ENCODE peak calls at places on chromosomes 1 and 21, in five cellular contexts. I is prostate gland, K is kidney epithelial cell, J is mucosa of descending colon, Z is BE2C. X is an unnamed sample.

GRCh38 chr1:172342584-172343245 is 77.8 kb upstream of the C1orf105 start:
- DNase-seq in J (no peak), K (no peak), I (no peak), Z (no peak), X (no peak)

GRCh38 chr1:176540428-176540827 is 77.5 kb downstream of the PAPPA2 start:
- DNase-seq in Z (no peak), K (no peak), J (no peak), I (no peak), X (no peak)

GRCh38 chr1:85884372-85885035 is 176.3 kb upstream of the ZNHIT6 start:
- DNase-seq in Z (no peak), K (no peak), J (no peak), I (no peak), X (no peak)

GRCh38 chr1:84360303-84360702 is 38.0 kb upstream of the DNASE2B start:
- DNase-seq in Z (no peak), K (no peak), J (no peak), I (no peak), X (no peak)

GRCh38 chr1:224432141-224432540 is 2.5 kb downstream of the WDR26 start:
- DNase-seq in Z (no peak), I (no peak), K (no peak), J (no peak), X (no peak)

GRCh38 chr1:54158071-54158470 is 5.3 kb upstream of the CDCP2 start:
- DNase-seq in I (no peak), K (no peak), J (no peak), Z (no peak), X (no peak)

GRCh38 chr1:185284533-185285244 is 32.4 kb downstream of the IVNS1ABP start:
- DNase-seq in K (no peak), I (no peak), J (no peak), Z (no peak), X (no peak)

GRCh38 chr1:29504266-29504665 is 267.9 kb downstream of the PTPRU start:
- DNase-seq in K (no peak), J (no peak), I (no peak), Z (no peak), X (no peak)

GRCh38 chr1:9250586-9251381 is 16.2 kb downstream of the H6PD start:
- DNase-seq in Z (no peak), J (peak; percentile 46), K (no peak), I (no peak), X (peak; percentile 68)

GRCh38 chr1:47574451-47575165 is 136.8 kb downstream of the FOXD2 start:
- DNase-seq in I (no peak), K (no peak), Z (no peak), J (no peak), X (no peak)

GRCh38 chr1:154607084-154607747 is 770 bp downstream of the ADAR start:
- DNase-seq in K (no peak), Z (peak; percentile 37), J (no peak), I (peak; percentile 18), X (peak; percentile 66)

GRCh38 chr1:164617607-164618564 is 58.9 kb downstream of the PBX1 start:
- DNase-seq in J (no peak), K (no peak), Z (peak; percentile 23), I (no peak), X (peak; percentile 38)

GRCh38 chr1:96464991-96465875 is 256.4 kb upstream of the PTBP2 start:
- DNase-seq in K (no peak), J (no peak), I (no peak), Z (no peak), X (no peak)

GRCh38 chr1:75725861-75726361 is 1.4 kb downstream of the ACADM start:
- DNase-seq in I (no peak), J (peak; percentile 69), K (no peak), Z (no peak), X (no peak)

GRCh38 chr1:17594690-17595601 is 55.4 kb downstream of the ARHGEF10L start:
- DNase-seq in I (no peak), Z (no peak), K (no peak), J (no peak), X (peak; percentile 77)

GRCh38 chr1:217495249-217495648 is 135.6 kb downstream of the GPATCH2 start:
- DNase-seq in I (no peak), K (no peak), Z (no peak), J (no peak), X (no peak)

GRCh38 chr1:172180886-172181285 is 239.6 kb upstream of the C1orf105 start:
- DNase-seq in J (peak; percentile 63), K (no peak), Z (no peak), I (peak; percentile 5), X (no peak)

GRCh38 chr1:159014003-159014571 is 4.4 kb downstream of the IFI16 start:
- DNase-seq in Z (no peak), K (no peak), J (no peak), I (no peak), X (no peak)

GRCh38 chr1:9062846-9063245 is 6.6 kb downstream of the SLC2A5 start:
- DNase-seq in J (no peak), Z (no peak), I (no peak), K (no peak), X (no peak)

GRCh38 chr1:205436776-205437485 is 15.1 kb upstream of the LEMD1 start:
- DNase-seq in K (no peak), Z (no peak), J (no peak), I (no peak), X (no peak)

GRCh38 chr1:221097479-221098281 is 218.4 kb downstream of the HLX start:
- DNase-seq in J (no peak), Z (no peak), I (no peak), K (peak; percentile 57), X (no peak)

GRCh38 chr1:23101891-23102688 is 66.6 kb downstream of the LUZP1 start:
- DNase-seq in I (no peak), K (no peak), Z (no peak), J (no peak), X (no peak)

GRCh38 chr1:53740621-53741105 is 1.7 kb upstream of the GLIS1 start:
- DNase-seq in I (no peak), Z (no peak), J (no peak), K (no peak), X (no peak)

GRCh38 chr1:9115656-9116205 is 13.2 kb downstream of the GPR157 start:
- DNase-seq in J (no peak), Z (no peak), K (no peak), I (no peak), X (no peak)

GRCh38 chr1:20480261-20481157 is 5.5 kb downstream of the CAMK2N1 start:
- DNase-seq in K (peak; percentile 82), J (peak; percentile 64), Z (no peak), I (no peak), X (no peak)

GRCh38 chr1:210597555-210598134 is 268.9 kb downstream of the HHAT start:
- DNase-seq in I (no peak), J (no peak), Z (no peak), K (peak; percentile 96), X (no peak)

GRCh38 chr1:89552481-89553194 is 28.0 kb downstream of the LRRC8B start:
- DNase-seq in I (peak; percentile 36), Z (no peak), K (no peak), J (no peak), X (no peak)

GRCh38 chr1:202625416-202626360 is 84.6 kb downstream of the SYT2 start:
- DNase-seq in I (peak; percentile 32), K (peak; percentile 26), J (peak; percentile 77), Z (peak; percentile 88), X (peak; percentile 98)

GRCh38 chr21:27693376-27693775 is 726.5 kb upstream of the ADAMTS5 start:
- DNase-seq in Z (no peak), J (no peak), K (peak; percentile 56), I (no peak), X (no peak)

GRCh38 chr1:229637746-229638145 is 11.7 kb downstream of the URB2 start:
- DNase-seq in J (no peak), Z (no peak), I (no peak), K (no peak), X (no peak)
- H3K36me3 ChIP-seq in J (no peaks in the 10 kb centered on the region), Z (peaks cover 92% of the 10 kb centered on the region), I (no peaks in the 10 kb centered on the region), K (no peaks in the 10 kb centered on the region), X (peaks cover 3% of the 10 kb centered on the region)

GRCh38 chr1:204366759-204367158 is 7.0 kb upstream of the PLEKHA6 start:
- DNase-seq in Z (peak; percentile 67), I (no peak), K (no peak), J (no peak), X (peak; percentile 81)
- TF ChIP-seq CTCF in Z (peak; percentile 74), I (no peak), K (peak; percentile 38), J (no peak), X (peak; percentile 98)

DNA sequence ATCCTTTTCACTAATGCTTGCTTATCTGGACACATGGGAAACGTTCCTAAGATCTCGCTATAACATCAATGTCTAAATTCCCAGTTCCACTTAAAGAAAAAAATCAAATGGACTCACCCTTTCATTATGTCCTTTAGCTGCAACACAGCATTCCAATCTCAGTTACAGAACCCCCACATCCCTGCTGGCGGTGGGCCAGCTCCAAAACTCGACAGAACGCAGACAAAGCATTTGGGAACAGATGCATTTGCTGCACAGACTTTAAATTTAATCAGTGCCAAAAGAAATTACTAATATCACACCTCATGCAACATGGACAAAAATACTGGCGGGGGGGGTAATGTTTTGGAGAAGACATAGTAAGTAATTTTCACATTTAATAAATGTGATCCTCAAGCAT is 79.8 kb downstream of the TGFBR3 start:
- DNase-seq in Z (peak; percentile 15), K (no peak), J (no peak), I (no peak), X (no peak)
- H3K36me3 ChIP-seq in Z (no peaks in the 10 kb centered on the region), K (no peaks in the 10 kb centered on the region), J (no peaks in the 10 kb centered on the region), I (no peaks in the 10 kb centered on the region), X (no peaks in the 10 kb centered on the region)

DNA sequence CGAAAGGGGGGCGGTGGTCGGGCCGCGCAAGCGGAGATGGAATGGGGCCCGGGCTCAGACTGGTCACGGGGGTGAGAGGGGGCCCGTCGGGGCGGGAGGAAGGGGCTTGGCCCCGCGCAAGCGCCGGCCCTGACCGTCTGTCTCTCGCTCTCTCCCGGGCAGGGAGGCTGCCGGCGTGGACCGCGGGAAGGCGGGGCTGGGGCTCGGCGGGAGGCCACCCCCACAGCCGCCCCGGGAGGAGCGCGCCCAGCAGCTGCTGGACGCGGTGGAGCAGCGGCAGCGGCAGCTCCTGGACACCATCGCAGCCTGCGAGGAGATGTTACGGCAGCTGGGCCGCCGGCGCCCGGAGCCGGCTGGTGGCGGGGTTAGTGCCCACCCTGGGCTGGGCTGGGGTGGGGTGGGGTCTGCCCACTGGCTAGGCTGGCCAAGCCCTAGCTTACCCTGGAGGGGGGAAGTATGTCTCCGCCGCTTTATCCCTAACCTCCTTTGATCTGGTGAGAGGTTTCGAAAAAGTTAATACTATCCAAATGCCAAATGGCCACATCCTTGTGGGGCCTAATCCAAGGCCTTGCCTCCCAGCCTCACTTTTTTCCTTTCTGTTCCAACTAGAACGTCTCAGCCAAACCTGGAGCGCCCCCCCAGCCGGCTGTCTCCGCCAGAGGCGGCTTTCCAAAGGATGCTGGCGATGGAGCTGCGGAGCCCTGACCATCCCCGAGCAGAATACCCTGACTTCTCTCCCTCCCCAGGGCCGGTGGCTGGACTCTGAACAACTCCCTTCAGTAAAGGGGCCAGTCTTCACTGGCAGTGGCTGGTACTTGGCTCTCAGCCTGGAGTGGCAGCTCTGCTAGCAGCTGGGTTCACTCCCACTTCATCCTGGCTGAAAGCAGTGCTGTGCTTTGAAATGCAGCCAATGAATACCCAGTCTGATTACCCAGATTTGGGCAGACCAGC is 636 bp upstream of the YRDC start:
- DNase-seq in I (peak; percentile 27), Z (peak; percentile 70), K (no peak), J (peak; percentile 73), X (peak; percentile 83)
- TF ChIP-seq CTCF in I (no peak), Z (no peak), K (no peak), J (no peak), X (peak; percentile 6)

DNA sequence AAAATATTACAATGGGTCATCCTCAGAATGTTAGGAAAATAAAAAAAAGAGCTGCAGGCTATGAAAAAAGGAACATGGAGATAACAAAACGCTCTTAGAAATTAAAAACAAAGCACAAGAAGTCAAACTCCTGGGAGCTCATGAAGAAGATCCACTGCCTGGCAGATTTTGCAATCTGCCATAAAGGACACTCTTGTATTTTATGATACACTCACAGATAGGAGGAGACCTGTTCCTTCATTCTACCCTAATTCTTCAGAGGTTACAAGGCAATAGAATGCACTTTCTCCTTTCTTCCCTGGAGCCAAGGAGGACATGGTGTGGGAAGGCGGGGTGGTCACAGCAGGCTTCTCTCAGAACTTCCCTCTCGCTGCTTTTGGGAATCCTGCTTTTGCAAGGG is 45.0 kb downstream of the GPR161 start:
- DNase-seq in Z (no peak), K (no peak), J (no peak), I (no peak), X (no peak)
- H3K36me3 ChIP-seq in Z (no peaks in the 10 kb centered on the region), K (no peaks in the 10 kb centered on the region), J (no peaks in the 10 kb centered on the region), I (no peaks in the 10 kb centered on the region), X (no peaks in the 10 kb centered on the region)